ENCODE peak calls at places on chromosomes 6 and 20, in four cellular contexts. S is IMR-90, I is mesenchymal stem cell, V is H9. R is an unnamed sample.

GRCh38 chr20:3753098-3753497 is 14.5 kb downstream of the ADISSP start:
- DNase-seq in S (peak), I (peak), V (peak), R (peak)

GRCh38 chr6:14108571-14109410 is 8.8 kb upstream of the CD83 start:
- DNase-seq in S (no peak), I (no peak), V (no peak), R (no peak)

GRCh38 chr20:44087857-44088120 is 99.2 kb downstream of the JPH2 start:
- DNase-seq in S (no peak), I (no peak), V (no peak), R (no peak)

GRCh38 chr6:113854531-113855499 is 2.3 kb upstream of the MARCKS start:
- DNase-seq in S (peak), I (peak), V (peak), R (peak)

GRCh38 chr20:62239278-62239879 is 1.1 kb downstream of the OSBPL2 start:
- DNase-seq in S (no peak), I (no peak), V (no peak), R (no peak)

GRCh38 chr20:47708953-47709833 is 76.1 kb downstream of the SULF2 start:
- DNase-seq in S (no peak), I (no peak), V (no peak), R (no peak)

GRCh38 chr20:15061955-15062354 is 724.5 kb upstream of the FLRT3 start:
- DNase-seq in S (no peak), I (no peak), V (peak), R (no peak)

GRCh38 chr6:131660195-131660594 is 23.1 kb downstream of the ENPP3 start:
- DNase-seq in S (peak), I (peak), V (no peak), R (no peak)

GRCh38 chr6:21109421-21110178 is 484.0 kb upstream of the SOX4 start:
- DNase-seq in S (peak), I (peak), V (no peak), R (no peak)

GRCh38 chr20:50408526-50409364 is 101.4 kb upstream of the PTPN1 start:
- DNase-seq in S (no peak), I (no peak), V (no peak), R (no peak)

GRCh38 chr6:170049641-170050491 is 241.0 kb downstream of the DLL1 start:
- DNase-seq in S (peak), I (peak), V (no peak), R (no peak)

GRCh38 chr6:25223421-25224052 is 55.6 kb upstream of the CARMIL1 start:
- DNase-seq in S (peak), I (peak), V (peak), R (peak)

GRCh38 chr6:112237066-112237465 is 17.3 kb downstream of the LAMA4 start:
- DNase-seq in S (no peak), I (no peak), V (no peak), R (no peak)

GRCh38 chr20:46122071-46122470 is 4.0 kb downstream of the CD40 start:
- DNase-seq in S (peak), I (peak), V (no peak), R (no peak)

GRCh38 chr6:90195094-90195793 is 101.4 kb downstream of the BACH2 start:
- DNase-seq in S (no peak), I (no peak), V (no peak), R (no peak)

GRCh38 chr20:1897965-1898464 is 2.8 kb downstream of the SIRPA start:
- DNase-seq in S (no peak), I (peak), V (no peak), R (no peak)

GRCh38 chr20:59253779-59254319 is 46.6 kb upstream of the EDN3 start:
- DNase-seq in S (no peak), I (no peak), V (no peak), R (no peak)

GRCh38 chr20:49136817-49137571 is 51.1 kb downstream of the STAU1 start:
- DNase-seq in S (no peak), I (no peak), V (no peak), R (no peak)

GRCh38 chr6:42113929-42114636 is 28.3 kb downstream of the C6orf132 start:
- DNase-seq in S (peak), I (peak), V (no peak), R (no peak)

DNA sequence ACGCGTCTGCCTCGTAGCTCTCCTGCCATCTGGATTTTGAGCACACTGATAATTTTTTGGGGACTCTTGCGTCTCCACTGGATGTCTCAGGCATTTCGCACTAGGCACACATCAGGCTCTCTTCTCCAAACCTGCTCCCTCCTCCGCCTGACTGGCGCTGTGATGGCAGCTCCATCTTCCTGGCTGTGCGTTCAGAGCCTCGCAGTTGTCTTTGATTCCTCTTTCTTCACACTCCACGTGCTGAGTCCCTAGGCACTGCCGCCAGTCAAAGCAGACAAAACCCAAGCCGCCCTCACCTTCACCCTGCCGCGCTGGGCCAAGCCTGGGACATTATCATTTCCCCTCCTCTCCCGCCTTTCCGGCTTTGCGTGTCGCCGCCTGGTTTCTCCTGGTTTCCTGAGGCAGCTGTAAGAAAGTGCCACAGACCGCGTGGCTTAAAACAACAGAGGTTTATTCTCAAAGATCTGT is 778 bp downstream of the PSMG4 start:
- DNase-seq in S (peak), I (peak), V (peak), R (no peak)
- H3K14ac ChIP-seq in S (peak), I (peak), V (no peak), R (no peak)

GRCh38 chr6:56845027-56845426 is 109.9 kb upstream of the BEND6 start:
- DNase-seq in S (no peak), I (no peak), V (no peak), R (no peak)

GRCh38 chr6:56841372-56841749 is 113.5 kb upstream of the BEND6 start:
- DNase-seq in S (no peak), I (no peak), V (no peak), R (no peak)

GRCh38 chr6:56841751-56842150 is 113.2 kb upstream of the BEND6 start:
- DNase-seq in S (no peak), I (no peak), V (no peak), R (no peak)

GRCh38 chr6:56842602-56843475 is 112.1 kb upstream of the BEND6 start:
- DNase-seq in S (peak), I (peak), V (peak), R (no peak)

GRCh38 chr6:56843476-56844349 is 111.2 kb upstream of the BEND6 start:
- DNase-seq in S (peak), I (peak), V (peak), R (peak)
- H3K14ac ChIP-seq in S (peak), I (peak), V (no peak), R (no peak)

DNA sequence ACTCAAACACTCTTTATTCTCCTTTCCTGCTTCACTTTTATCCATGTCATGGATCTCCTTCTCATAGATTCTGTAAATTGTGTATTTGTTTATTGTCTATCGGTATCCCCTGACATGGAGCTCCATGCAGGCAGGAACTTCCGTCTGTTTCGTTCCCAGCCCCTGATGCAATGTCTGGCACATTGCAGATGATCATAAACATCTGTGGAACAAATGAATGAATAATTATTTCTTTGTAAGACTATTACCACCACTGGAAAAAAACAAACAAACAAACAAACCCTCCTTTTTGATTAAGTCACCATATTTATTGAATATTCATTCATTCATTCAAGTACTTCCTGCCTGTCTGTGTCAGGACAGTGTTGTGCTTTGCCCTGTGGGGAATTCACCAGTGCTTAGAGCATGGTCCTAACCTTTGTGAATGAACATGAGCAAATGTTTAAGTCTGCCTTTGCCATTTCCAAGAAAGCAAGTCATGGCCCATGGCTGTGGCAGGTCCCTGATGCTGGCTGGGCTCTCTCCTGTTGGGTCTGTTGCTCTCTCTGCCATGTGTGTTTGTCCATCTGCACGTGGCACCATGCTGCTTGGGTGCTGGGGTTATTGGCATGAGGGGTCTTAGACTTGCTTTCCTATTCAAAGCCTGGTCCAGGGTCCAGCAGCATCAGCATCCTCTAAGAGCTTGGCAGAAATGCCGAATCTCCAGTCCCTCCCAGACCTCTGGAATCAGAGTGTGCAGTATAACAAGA is 47.5 kb upstream of the NAA20 start:
- DNase-seq in S (no peak), I (peak), V (no peak), R (no peak)
- H3K14ac ChIP-seq in S (no peak), I (peak), V (no peak), R (no peak)

DNA sequence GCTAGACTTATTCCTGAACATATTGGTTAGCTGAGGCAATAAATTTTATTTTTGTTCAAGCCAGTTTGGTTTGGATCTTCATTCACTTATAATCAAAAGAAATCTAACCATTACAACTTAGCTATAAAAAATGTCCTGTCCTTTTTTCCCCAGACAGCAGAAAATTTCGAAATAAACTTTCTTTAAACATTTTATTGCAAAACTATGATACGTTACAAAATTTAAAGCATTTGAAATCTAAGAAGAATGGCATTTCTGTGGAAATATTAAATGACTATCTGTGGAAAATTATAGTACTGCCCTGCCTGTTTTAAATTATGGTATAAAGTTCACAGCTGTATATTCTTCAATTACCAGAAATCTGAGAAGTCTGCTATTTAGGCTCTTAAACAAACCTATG is 553.9 kb downstream of the COL12A1 start:
- DNase-seq in S (peak), I (no peak), V (no peak), R (no peak)
- H3K14ac ChIP-seq in S (no peak), I (no peak), V (no peak), R (no peak)

GRCh38 chr20:13443690-13444089 is 195.0 kb downstream of the TASP1 start:
- DNase-seq in S (no peak), I (no peak), V (no peak), R (no peak)
- H3K14ac ChIP-seq in S (no peak), I (no peak), V (no peak), R (no peak)

GRCh38 chr6:33206027-33206863 is 1.8 kb downstream of the HSD17B8 start:
- DNase-seq in S (no peak), I (peak), V (no peak), R (no peak)

GRCh38 chr6:33207569-33208088 is 671 bp upstream of the RING1 start:
- DNase-seq in S (peak), I (peak), V (no peak), R (no peak)

GRCh38 chr6:33208089-33208967 is at the start of gene RING1:
- DNase-seq in S (peak), I (peak), V (peak), R (peak)

GRCh38 chr6:33205172-33206026 is 944 bp downstream of the HSD17B8 start:
- DNase-seq in S (peak), I (peak), V (no peak), R (no peak)

DNA sequence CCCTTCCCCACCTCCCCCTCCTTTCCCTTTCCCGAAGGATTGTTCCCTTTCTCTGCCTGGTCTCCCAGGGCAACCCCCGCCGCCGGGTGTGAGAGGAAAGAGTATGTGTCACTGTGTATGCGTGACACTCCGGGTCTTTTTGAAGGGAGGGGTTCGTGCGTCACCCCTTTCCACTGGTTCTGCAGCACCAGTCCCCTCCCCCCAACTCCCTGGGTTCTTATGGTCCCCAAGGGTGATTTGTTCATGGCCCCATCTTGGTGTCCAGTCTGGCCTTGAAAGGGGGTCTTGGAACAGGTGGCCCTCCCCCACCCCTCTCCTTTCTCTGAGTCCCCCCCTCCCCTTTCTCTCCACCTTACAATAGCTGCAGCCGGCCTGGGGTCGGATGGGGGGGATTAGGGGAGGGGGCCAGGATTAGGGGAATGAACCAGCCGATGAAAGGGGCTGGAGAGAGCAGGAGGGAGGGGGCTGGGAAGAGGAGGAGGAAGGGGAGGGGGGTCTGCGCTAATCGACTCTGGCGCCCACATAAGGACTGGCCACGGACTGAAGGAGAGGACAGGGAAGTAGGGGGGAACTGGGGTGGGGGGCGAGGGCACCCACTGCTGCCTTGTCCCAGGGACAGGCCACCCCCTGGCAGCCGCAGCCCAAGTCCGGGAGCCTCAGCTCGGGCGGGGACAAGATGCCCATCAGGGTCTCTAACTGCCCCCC is 1.3 kb upstream of the RING1 start:
- DNase-seq in S (peak), I (peak), V (no peak), R (peak)
- H3K14ac ChIP-seq in S (peak), I (peak), V (no peak), R (peak)

GRCh38 chr6:27834879-27835549 is 77.2 kb downstream of the OR2B2 start:
- DNase-seq in S (no peak), I (no peak), V (no peak), R (no peak)

GRCh38 chr6:27829453-27830211 is 82.6 kb downstream of the OR2B2 start:
- DNase-seq in S (peak), I (peak), V (no peak), R (no peak)

GRCh38 chr6:27834384-27834783 is 77.8 kb downstream of the OR2B2 start:
- DNase-seq in S (no peak), I (no peak), V (no peak), R (no peak)

GRCh38 chr6:27825025-27825823 is 87.0 kb downstream of the OR2B2 start:
- DNase-seq in S (no peak), I (peak), V (no peak), R (no peak)

GRCh38 chr6:27830212-27830664 is 82.0 kb downstream of the OR2B2 start:
- DNase-seq in S (no peak), I (peak), V (no peak), R (no peak)
- H3K14ac ChIP-seq in S (peak), I (no peak), V (peak), R (no peak)